ENCODE peak calls at places on chromosomes 11 and 22, in seven cellular contexts. B is H9, O is BE2C, E is AG10803, K is WTC11, A is ovary, L is colonic mucosa. P is an unnamed sample.

GRCh38 chr11:111148953-111149352 is 96.6 kb upstream of the POU2AF2 start:
- DNase-seq in O (no peak), A (no peak), E (no peak), K (no peak), L (no peak), B (no peak), P (no peak)

GRCh38 chr22:45826520-45826919 is 150.4 kb downstream of the WNT7B start:
- DNase-seq in A (no peak), B (no peak), O (no peak), L (no peak), E (no peak), K (no peak), P (no peak)

GRCh38 chr11:6418958-6419611 is at the start of gene APBB1:
- DNase-seq in E (peak; percentile 48), A (peak; percentile 87), L (peak; percentile 70), O (peak; percentile 66), K (peak; percentile 68), B (peak; percentile 66), P (peak; percentile 76)

GRCh38 chr11:69563306-69563705 is 77.7 kb upstream of the CCND1 start:
- DNase-seq in L (no peak), E (no peak), O (no peak), B (no peak), A (no peak), K (no peak), P (no peak)

GRCh38 chr22:46830841-46831240 is 68.4 kb downstream of the TBC1D22A start:
- DNase-seq in O (no peak), K (no peak), A (no peak), L (no peak), B (no peak), E (no peak), P (no peak)

GRCh38 chr22:22526125-22526912 is 6.2 kb upstream of the ZNF280A start:
- DNase-seq in E (no peak), A (no peak), K (no peak), O (no peak), L (no peak), B (no peak), P (no peak)

GRCh38 chr22:43490311-43490710 is 78.5 kb downstream of the MPPED1 start:
- DNase-seq in O (no peak), E (no peak), B (no peak), A (no peak), K (no peak), L (no peak), P (no peak)

GRCh38 chr22:21734540-21735197 is 925 bp downstream of the YPEL1 start:
- DNase-seq in A (no peak), O (no peak), K (no peak), B (no peak), L (no peak), E (no peak), P (no peak)

GRCh38 chr11:95095858-95096587 is 6.4 kb downstream of the ENDOD1 start:
- DNase-seq in O (no peak), L (no peak), K (no peak), A (no peak), B (no peak), E (peak; percentile 62), P (no peak)

GRCh38 chr22:40056163-40056958 is 61.6 kb downstream of the FAM83F start:
- DNase-seq in B (no peak), L (no peak), A (no peak), E (no peak), O (no peak), K (no peak), P (no peak)

GRCh38 chr11:7894251-7894650 is 36.8 kb downstream of the OR10A6 start:
- DNase-seq in K (no peak), O (no peak), L (peak; percentile 60), B (no peak), E (no peak), A (no peak), P (no peak)

GRCh38 chr11:112392860-112393259 is 132.2 kb upstream of the PLET1 start:
- DNase-seq in B (no peak), O (no peak), A (no peak), K (no peak), L (no peak), E (no peak), P (no peak)

GRCh38 chr11:58576792-58577440 is 1.3 kb upstream of the LPXN start:
- DNase-seq in O (no peak), A (peak; percentile 34), K (no peak), L (no peak), B (no peak), E (peak; percentile 64), P (no peak)

GRCh38 chr22:49266561-49267519 is 560.8 kb downstream of the BRD1 start:
- DNase-seq in B (peak; percentile 60), L (no peak), K (peak; percentile 28), E (no peak), A (no peak), O (no peak), P (no peak)

GRCh38 chr11:78907636-78908035 is 333.0 kb upstream of the NARS2 start:
- DNase-seq in B (no peak), A (no peak), K (no peak), E (no peak), O (no peak), L (no peak), P (no peak)

GRCh38 chr11:1226226-1226961 is 3.5 kb downstream of the MUC5B start:
- DNase-seq in E (no peak), K (peak; percentile 47), B (peak; percentile 33), A (peak; percentile 29), O (peak; percentile 3), L (peak; percentile 23), P (no peak)

GRCh38 chr11:112024778-112025678 is at the start of gene DLAT:
- DNase-seq in E (peak; percentile 81), K (peak; percentile 98), L (peak; percentile 95), A (peak; percentile 89), B (peak; percentile 97), O (peak; percentile 95), P (peak; percentile 78)

GRCh38 chr11:66168289-66168688 is 98.2 kb downstream of the PACS1 start:
- DNase-seq in O (no peak), K (no peak), B (no peak), L (no peak), A (no peak), E (no peak), P (no peak)

GRCh38 chr11:102946237-102946636 is 9.3 kb downstream of the MMP13 start:
- DNase-seq in B (no peak), A (no peak), K (no peak), E (no peak), L (no peak), O (no peak), P (no peak)

GRCh38 chr11:74311352-74311926 is at the start of gene P4HA3:
- DNase-seq in O (peak; percentile 69), A (peak; percentile 66), L (peak; percentile 86), E (peak; percentile 29), B (peak; percentile 87), K (peak; percentile 85), P (peak; percentile 34)

GRCh38 chr11:118437046-118437735 is 899 bp downstream of the KMT2A start:
- DNase-seq in L (peak; percentile 64), B (peak; percentile 56), E (peak; percentile 34), K (peak; percentile 54), A (peak; percentile 71), O (peak; percentile 58), P (peak; percentile 29)

GRCh38 chr11:10606536-10607208 is 38.2 kb upstream of the LYVE1 start:
- DNase-seq in O (no peak), B (no peak), L (peak; percentile 12), K (no peak), E (peak; percentile 74), A (no peak), P (no peak)

DNA sequence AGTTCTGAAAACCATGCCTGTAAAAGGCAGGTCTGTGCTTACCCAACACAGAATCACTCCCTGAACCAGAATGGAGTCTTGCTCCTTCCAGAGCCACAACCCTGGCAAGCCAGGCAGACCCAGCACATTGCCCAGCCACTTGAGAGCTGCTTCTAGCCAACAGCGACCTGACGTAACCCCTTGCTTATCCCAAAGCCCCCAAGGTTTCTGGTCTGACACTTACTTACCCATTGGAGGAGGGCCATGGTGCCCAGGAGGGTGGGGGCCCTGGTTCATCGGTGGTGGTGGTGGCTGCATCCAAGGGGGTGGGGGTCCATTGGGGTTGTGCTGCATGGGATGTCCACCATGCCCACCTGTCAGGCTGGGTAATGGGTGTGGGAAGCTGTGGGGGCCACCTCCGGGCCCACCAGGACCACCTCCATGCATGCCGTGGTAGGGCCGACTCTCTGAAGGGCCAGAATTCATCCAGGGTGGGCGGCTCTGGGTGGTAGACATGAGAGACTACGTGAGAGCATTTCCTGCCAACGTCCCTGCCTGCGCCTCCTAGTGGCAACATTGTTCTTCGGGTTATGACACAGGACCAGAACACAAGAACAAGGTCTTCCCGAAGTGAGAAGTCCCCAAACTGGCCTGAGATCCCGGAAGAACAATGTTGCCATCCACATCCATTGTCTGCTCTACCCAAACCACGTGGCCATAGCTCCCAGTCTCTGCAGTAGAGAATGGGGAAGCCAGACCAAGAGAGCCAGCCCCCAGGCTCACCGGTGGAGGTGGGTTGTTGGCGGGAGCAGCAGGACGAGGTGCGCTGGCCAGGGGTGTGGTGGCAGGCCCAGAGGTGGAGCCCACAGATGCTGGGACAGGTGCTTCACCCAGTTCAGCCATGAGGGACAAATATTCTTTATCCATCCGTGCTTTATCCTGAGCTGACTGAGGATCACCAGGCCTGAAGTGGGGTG is 7.8 kb upstream of the PYGM start:
- DNase-seq in L (peak; percentile 76), A (peak; percentile 63), K (peak; percentile 88), E (peak; percentile 68), B (peak; percentile 90), O (peak; percentile 80), P (peak; percentile 60)
- TF ChIP-seq CTCF in L (peak; percentile 83), A (peak; percentile 33), K (peak; percentile 89), E (peak; percentile 67), B (peak; percentile 85), O (peak; percentile 66), P (peak; percentile 82)

GRCh38 chr11:14041040-14041439 is 78.5 kb downstream of the SPON1 start:
- DNase-seq in E (no peak), K (no peak), O (no peak), A (no peak), B (no peak), L (peak; percentile 9), P (no peak)
- TF ChIP-seq CTCF in E (peak; percentile 23), K (no peak), O (peak; percentile 30), A (no peak), B (peak; percentile 68), L (no peak), P (no peak)

DNA sequence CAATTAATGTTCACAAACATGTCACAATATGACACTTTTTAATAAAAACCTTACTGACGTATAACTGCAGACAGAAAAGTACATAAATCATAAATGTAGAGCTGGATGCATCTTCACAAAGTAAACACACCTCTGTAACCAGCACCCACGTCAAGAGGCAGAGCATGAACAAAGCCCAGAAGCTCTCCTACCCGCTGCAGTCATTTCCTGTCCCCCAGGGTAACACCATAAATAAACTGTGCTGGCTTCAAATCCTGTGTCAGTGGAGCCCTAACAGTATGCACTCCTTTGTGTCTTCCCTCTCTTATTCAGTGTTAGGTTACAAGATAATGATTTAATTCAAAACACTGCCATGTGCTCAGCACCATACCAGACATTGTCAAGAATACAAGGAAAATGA is 5.7 kb downstream of the SYT13 start:
- DNase-seq in K (no peak), L (no peak), B (no peak), E (no peak), A (no peak), O (no peak), P (no peak)
- TF ChIP-seq CTCF in K (no peak), L (no peak), B (no peak), E (no peak), A (no peak), O (no peak), P (no peak)

DNA sequence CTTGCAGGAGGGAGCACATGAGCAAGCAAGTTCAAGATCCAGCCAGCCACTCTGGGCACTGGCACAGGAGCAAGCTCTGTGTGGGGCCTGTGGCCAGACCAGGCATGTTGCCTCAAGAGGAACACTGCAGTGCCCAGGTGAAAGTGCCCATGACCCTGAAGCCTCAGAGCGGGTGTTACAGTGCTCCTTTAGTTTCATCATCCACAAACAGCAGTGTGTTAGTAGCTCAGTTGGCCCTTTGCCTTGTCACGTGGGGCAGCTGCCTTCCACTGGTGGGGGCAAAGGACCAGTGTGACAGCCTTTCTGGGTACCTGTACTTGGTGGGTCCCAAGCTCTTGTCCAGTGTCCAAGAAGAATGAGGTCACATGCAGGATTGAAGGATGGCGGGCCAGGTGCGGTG is 3.0 kb upstream of the EI24 start:
- DNase-seq in K (no peak), E (no peak), A (no peak), B (no peak), O (no peak), L (no peak), P (no peak)
- TF ChIP-seq CTCF in K (no peak), E (no peak), A (no peak), B (no peak), O (no peak), L (no peak), P (no peak)

P was measured in activated B cell treated with CpG ODN at 0.5 μM for 24 hours.